ENCODE peak calls at places on chromosomes 6 and 20, in eight cellular contexts. C is DMS153; E is activated CD4-positive, alpha-beta T cell treated with anti-CD3 and anti-CD28 coated beads, Interleukin-2, amount 50 U/mL, for 24 hours; H is Panc1; F is neural crest cell; G is AG08395; D is tibial nerve; N is SHP77 treated with DMSO at 0.1 percent for 48 hours. Z is an unnamed sample.
A peak's percentile ranks its signal among the peaks of the same experiment; 100 is the strongest.

GRCh38 chr6:52255434-52255833 is 11.1 kb upstream of the IL17F start:
- DNase-seq in C (no peak), E (no peak), G (no peak), D (no peak), F (no peak), N (no peak), H (no peak), Z (no peak)

GRCh38 chr6:51199733-51200132 is 381.1 kb downstream of the TFAP2B start:
- DNase-seq in D (no peak), C (no peak), G (no peak), N (no peak), F (no peak), H (no peak), E (no peak), Z (no peak)

GRCh38 chr6:52307900-52308372 is 23.4 kb upstream of the MCM3 start:
- DNase-seq in D (no peak), G (no peak), N (no peak), H (no peak), E (no peak), F (no peak), C (no peak), Z (no peak)

GRCh38 chr6:70411948-70412796 is 1.1 kb upstream of the FAM135A start:
- DNase-seq in N (no peak), D (no peak), G (no peak), H (no peak), C (no peak), E (no peak), F (no peak), Z (no peak)

GRCh38 chr6:150711584-150712501 is 112.2 kb downstream of the PLEKHG1 start:
- DNase-seq in G (no peak), N (no peak), C (no peak), D (no peak), H (no peak), E (no peak), F (no peak), Z (no peak)

GRCh38 chr6:16840291-16840690 is 79.0 kb upstream of the ATXN1 start:
- DNase-seq in D (no peak), G (no peak), N (no peak), C (no peak), F (no peak), H (no peak), E (no peak), Z (no peak)

GRCh38 chr6:165439928-165440554 is 130.6 kb upstream of the C6orf118 start:
- DNase-seq in C (peak; percentile 40), D (no peak), F (no peak), N (no peak), E (no peak), H (peak; percentile 52), G (peak; percentile 19), Z (no peak)

GRCh38 chr20:50130995-50131394 is 18.0 kb upstream of the UBE2V1 start:
- DNase-seq in F (no peak), G (peak; percentile 41), N (no peak), D (no peak), H (no peak), E (no peak), C (no peak), Z (no peak)

GRCh38 chr6:157990321-157991066 is 8.8 kb downstream of the SYNJ2 start:
- DNase-seq in N (no peak), H (no peak), E (no peak), C (no peak), D (no peak), F (no peak), G (no peak), Z (no peak)

GRCh38 chr6:158894192-158894591 is 75.0 kb upstream of the EZR start:
- DNase-seq in F (no peak), N (no peak), E (no peak), C (no peak), G (peak; percentile 76), H (peak; percentile 59), D (no peak), Z (no peak)

GRCh38 chr6:169240591-169241390 is 12.9 kb downstream of the THBS2 start:
- DNase-seq in D (no peak), N (no peak), C (no peak), H (no peak), E (no peak), G (no peak), F (no peak), Z (no peak)

GRCh38 chr6:109186012-109186411 is 90.7 kb downstream of the CEP57L1 start:
- DNase-seq in E (no peak), D (no peak), F (no peak), N (no peak), C (no peak), G (no peak), H (no peak), Z (no peak)

GRCh38 chr20:14544688-14545087 is 207.3 kb upstream of the FLRT3 start:
- DNase-seq in F (no peak), D (no peak), G (no peak), C (no peak), E (no peak), N (no peak), H (no peak), Z (no peak)

GRCh38 chr6:24480705-24481104 is 8.7 kb downstream of the GPLD1 start:
- DNase-seq in E (no peak), C (no peak), F (no peak), D (no peak), G (no peak), H (no peak), N (no peak), Z (no peak)

GRCh38 chr6:70705772-70706171 is 38.1 kb downstream of the SMAP1 start:
- DNase-seq in F (no peak), N (no peak), D (no peak), C (no peak), H (no peak), G (no peak), E (no peak), Z (no peak)

GRCh38 chr6:40937491-40937890 is 101.5 kb downstream of the UNC5CL start:
- DNase-seq in N (no peak), C (no peak), E (no peak), F (no peak), D (no peak), H (no peak), G (no peak), Z (no peak)

GRCh38 chr20:24462461-24463010 is 6.9 kb upstream of the SYNDIG1 start:
- DNase-seq in D (no peak), C (no peak), F (no peak), N (no peak), E (no peak), H (no peak), G (no peak), Z (no peak)

GRCh38 chr20:37179671-37180524 is 550 bp upstream of the MROH8 start:
- DNase-seq in C (no peak), F (no peak), H (no peak), G (peak; percentile 31), N (no peak), D (no peak), E (no peak), Z (no peak)

GRCh38 chr6:116444991-116445566 is 16.1 kb upstream of the CALHM6 start:
- DNase-seq in F (no peak), G (no peak), D (no peak), C (no peak), E (no peak), N (peak; percentile 39), H (no peak), Z (no peak)

GRCh38 chr6:17226269-17226668 is 54.9 kb upstream of the RBM24 start:
- DNase-seq in H (no peak), N (no peak), D (no peak), F (no peak), C (no peak), G (no peak), E (no peak), Z (no peak)

GRCh38 chr20:58877374-58878360 is 25.2 kb downstream of the GNAS start:
- DNase-seq in E (no peak), H (no peak), N (no peak), C (no peak), F (no peak), G (no peak), D (no peak), Z (no peak)

GRCh38 chr20:39698706-39699211 is 736.6 kb downstream of the DHX35 start:
- DNase-seq in E (no peak), D (no peak), C (no peak), H (no peak), N (no peak), F (no peak), G (no peak), Z (no peak)

GRCh38 chr20:22567944-22568871 is 16.2 kb downstream of the FOXA2 start:
- DNase-seq in G (no peak), D (no peak), E (no peak), H (no peak), F (no peak), C (no peak), N (no peak), Z (no peak)

GRCh38 chr6:96391776-96392175 is 129.8 kb upstream of the UFL1 start:
- DNase-seq in F (peak; percentile 20), H (no peak), C (peak; percentile 76), G (no peak), N (peak; percentile 72), D (no peak), E (no peak), Z (no peak)

Z was measured in HuH-7.5.